ENCODE peak calls at places on chromosomes 4 and X, in eight cellular contexts. Q is colonic mucosa; U is AG04450; V is lung; Z is glutamatergic neuron; D is activated CD8-positive, alpha-beta T cell treated with anti-CD3 and anti-CD28 coated beads for 36 hours; P is fibroblast of mammary gland; N is neural crest cell. G is an unnamed sample.
A peak's percentile ranks its signal among the peaks of the same experiment; 100 is the strongest.

GRCh38 chr4:167622481-167623240 is 388.4 kb upstream of the SPOCK3 start:
- DNase-seq in U (peak; percentile 3), Q (peak; percentile 34), Z (peak; percentile 83), N (peak; percentile 69), V (no peak), D (peak; percentile 52), P (peak; percentile 39), G (peak; percentile 46)

GRCh38 chr4:11138964-11139363 is 289.7 kb downstream of the HS3ST1 start:
- DNase-seq in P (no peak), V (no peak), D (no peak), Q (no peak), Z (no peak), N (no peak), U (no peak), G (no peak)

GRCh38 chr4:52869196-52869595 is 7.1 kb downstream of the RASL11B start:
- DNase-seq in P (peak; percentile 59), D (no peak), Z (peak; percentile 88), V (no peak), N (no peak), Q (peak; percentile 50), U (no peak), G (no peak)

GRCh38 chr4:80336582-80336981 is 1.1 kb downstream of the CFAP299 start:
- DNase-seq in P (peak; percentile 42), D (no peak), V (peak; percentile 39), Z (no peak), U (no peak), N (no peak), Q (peak; percentile 28), G (peak; percentile 6)

GRCh38 chr4:123170843-123171242 is 225.8 kb upstream of the SPRY1 start:
- DNase-seq in D (no peak), Z (no peak), V (no peak), P (no peak), Q (no peak), N (no peak), U (no peak), G (no peak)

GRCh38 chr4:2671267-2671895 is 84.8 kb downstream of the TNIP2 start:
- DNase-seq in V (no peak), Z (no peak), U (no peak), Q (no peak), P (no peak), N (peak; percentile 37), D (no peak), G (no peak)

GRCh38 chr4:80197132-80197573 is at the start of gene PRDM8:
- DNase-seq in U (no peak), D (peak; percentile 61), Q (no peak), P (no peak), Z (no peak), V (no peak), N (no peak), G (no peak)

GRCh38 chr4:23373269-23373668 is 516.6 kb downstream of the PPARGC1A start:
- DNase-seq in Z (no peak), P (no peak), U (no peak), D (peak; percentile 36), Q (peak; percentile 43), V (peak; percentile 85), N (no peak), G (no peak)

GRCh38 chrX:149185087-149185486 is 320.0 kb downstream of the IDS start:
- DNase-seq in Q (no peak), D (no peak), N (no peak), Z (no peak), V (no peak), P (peak; percentile 32), U (no peak), G (no peak)

GRCh38 chrX:97200454-97200853 is 316.7 kb downstream of the RPA4 start:
- DNase-seq in Q (no peak), N (no peak), P (no peak), Z (no peak), V (no peak), U (no peak), D (no peak), G (no peak)

GRCh38 chr4:34046580-34046979 is 2197.7 kb downstream of the ARAP2 start:
- DNase-seq in P (peak; percentile 82), N (no peak), Q (no peak), D (no peak), V (no peak), Z (no peak), U (no peak), G (no peak)

GRCh38 chr4:2789801-2790582 is 2.9 kb upstream of the SH3BP2 start:
- DNase-seq in V (no peak), U (no peak), Q (no peak), Z (no peak), P (no peak), D (no peak), N (no peak), G (no peak)

GRCh38 chrX:7133036-7133412 is 14.5 kb upstream of the STS start:
- DNase-seq in Q (no peak), N (no peak), U (no peak), V (peak; percentile 44), Z (no peak), D (no peak), P (peak; percentile 37), G (no peak)

GRCh38 chr4:123479944-123480343 is 83.3 kb downstream of the SPRY1 start:
- DNase-seq in Z (no peak), Q (no peak), P (peak; percentile 46), N (no peak), D (peak; percentile 20), U (no peak), V (peak; percentile 53), G (no peak)

GRCh38 chrX:110146521-110146920 is 143.6 kb downstream of the TMEM164 start:
- DNase-seq in D (peak; percentile 23), Q (peak; percentile 62), U (no peak), Z (no peak), P (peak; percentile 74), V (peak; percentile 47), N (peak; percentile 47), G (peak; percentile 40)

GRCh38 chrX:110142096-110142495 is 139.2 kb downstream of the TMEM164 start:
- DNase-seq in N (no peak), D (no peak), V (no peak), U (no peak), Z (no peak), Q (no peak), P (peak; percentile 60), G (no peak)

GRCh38 chrX:110145305-110145704 is 142.4 kb downstream of the TMEM164 start:
- DNase-seq in P (no peak), Q (no peak), Z (no peak), V (no peak), D (no peak), N (no peak), U (no peak), G (no peak)

GRCh38 chrX:110143454-110144210 is 140.7 kb downstream of the TMEM164 start:
- DNase-seq in V (no peak), N (no peak), P (no peak), U (no peak), Q (no peak), D (no peak), Z (no peak), G (no peak)

GRCh38 chrX:110145854-110146253 is 142.9 kb downstream of the TMEM164 start:
- DNase-seq in Q (no peak), V (no peak), N (peak; percentile 25), U (no peak), P (peak; percentile 54), D (peak; percentile 23), Z (peak; percentile 20), G (peak; percentile 32)
- TF ChIP-seq CTCF in Q (peak; percentile 51), V (peak; percentile 29), N (peak; percentile 71), U (peak; percentile 57), P (peak; percentile 67), D (peak; percentile 66), Z (peak; percentile 36), G (peak; percentile 74)

GRCh38 chr4:92091335-92091734 is 212.4 kb upstream of the GRID2 start:
- DNase-seq in U (no peak), Z (peak; percentile 20), V (no peak), Q (no peak), D (no peak), N (no peak), P (no peak), G (no peak)
- TF ChIP-seq CTCF in U (peak; percentile 30), Z (peak; percentile 48), V (no peak), Q (no peak), D (no peak), N (peak; percentile 38), P (no peak), G (no peak)

GRCh38 chr4:84167089-84167488 is 332.0 kb downstream of the NKX6-1 start:
- DNase-seq in P (no peak), V (no peak), Z (no peak), D (no peak), U (no peak), Q (no peak), N (no peak), G (no peak)
- TF ChIP-seq CTCF in P (no peak), V (no peak), Z (no peak), D (no peak), U (no peak), Q (no peak), N (no peak), G (no peak)

GRCh38 chrX:85627363-85627762 is 247.9 kb upstream of the POF1B start:
- DNase-seq in N (no peak), Q (no peak), D (no peak), U (no peak), V (no peak), P (no peak), Z (no peak), G (no peak)
- TF ChIP-seq CTCF in N (peak; percentile 58), Q (peak; percentile 24), D (no peak), U (no peak), V (no peak), P (peak; percentile 15), Z (peak; percentile 45), G (peak; percentile 27)

DNA sequence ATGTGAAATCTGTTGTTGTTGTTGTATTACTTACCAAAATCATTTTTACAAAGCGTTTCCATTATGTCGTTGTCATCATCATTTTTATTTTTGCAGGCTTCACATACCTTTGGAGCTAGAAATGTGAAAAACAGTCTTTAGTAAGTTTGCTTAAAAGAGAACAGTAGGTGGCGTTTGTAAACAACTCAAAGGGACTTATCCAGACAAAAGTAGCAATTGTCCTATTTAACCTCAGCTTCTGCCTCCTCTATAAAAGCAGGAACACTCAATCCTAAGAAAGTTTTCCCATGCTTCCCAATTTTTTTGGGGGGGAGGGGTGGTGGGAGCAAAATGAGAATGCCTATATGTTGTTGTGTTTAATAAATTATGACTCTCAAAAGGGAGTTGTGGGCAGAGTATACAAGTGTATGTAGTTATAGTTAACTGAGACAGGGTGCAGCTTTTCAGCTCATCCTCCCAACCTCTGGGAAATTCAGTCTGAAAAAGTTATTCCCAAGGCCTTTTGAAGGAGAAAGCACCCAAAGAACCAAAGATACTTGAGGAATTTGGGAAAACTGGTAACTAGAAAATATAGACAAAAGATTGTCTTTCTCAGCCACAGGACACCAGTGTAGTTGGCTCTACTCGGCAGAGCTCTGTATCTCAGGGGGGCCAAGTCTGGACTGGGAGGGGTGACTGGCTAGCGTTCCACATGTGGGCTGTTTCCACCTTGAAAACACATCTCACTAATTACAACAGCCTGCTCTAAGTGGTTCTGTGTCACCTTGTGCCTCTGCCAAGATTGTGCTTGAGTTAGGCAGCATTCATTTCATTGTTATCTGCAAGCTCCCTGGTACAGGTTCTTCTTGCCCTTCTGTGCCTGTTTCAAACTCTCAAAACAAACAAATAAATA is 2.8 kb downstream of the SFRP2 start:
- DNase-seq in N (no peak), Z (no peak), P (peak; percentile 70), D (no peak), U (no peak), Q (no peak), V (no peak), G (peak; percentile 44)
- TF ChIP-seq CTCF in N (peak; percentile 60), Z (no peak), P (peak; percentile 60), D (peak; percentile 62), U (peak; percentile 31), Q (peak; percentile 18), V (no peak), G (peak; percentile 16)

G was measured in GM13976.